ENCODE peak calls at places on chromosomes 4 and X, in ten cellular contexts. D, R, F, X, Z, G, Q, A, C and E are unnamed samples. For H3K4me1, H3K36me3 and H3K27me3, the result is how much of the 10 kb centered on the place peaks cover.

GRCh38 chr4:162839814-162840213 is 326.9 kb downstream of the NAF1 start:
- DNase-seq in F (no peak), A (no peak), Z (no peak), X (no peak), D (no peak), C (no peak), R (no peak), G (no peak), Q (no peak), E (no peak)

GRCh38 chr4:156751486-156751885 is 220.1 kb downstream of the PDGFC start:
- DNase-seq in R (no peak), F (peak), D (no peak), Z (no peak), C (no peak), Q (peak), G (no peak), X (no peak), A (no peak), E (no peak)

GRCh38 chr4:113146876-113147358 is 97.5 kb downstream of the ANK2 start:
- DNase-seq in C (no peak), G (no peak), Z (peak), A (no peak), F (peak), R (no peak), D (no peak), X (no peak), Q (peak), E (no peak)

GRCh38 chr4:142846729-142847606 is 867 bp upstream of the INPP4B start:
- DNase-seq in Z (peak), G (peak), X (peak), C (no peak), Q (peak), F (peak), A (peak), D (peak), R (peak), E (peak)

GRCh38 chrX:97629597-97629985 is 745.9 kb downstream of the RPA4 start:
- DNase-seq in R (no peak), C (no peak), D (no peak), G (no peak), Q (no peak), Z (no peak), X (no peak), A (no peak), F (no peak), E (no peak)

GRCh38 chrX:78886550-78886949 is 58.6 kb upstream of the P2RY10 start:
- DNase-seq in F (peak), Q (peak), Z (no peak), C (no peak), X (no peak), G (no peak), A (no peak), R (no peak), D (no peak), E (no peak)

GRCh38 chr4:101205878-101206277 is 141.4 kb downstream of the PPP3CA start:
- DNase-seq in D (no peak), X (no peak), A (no peak), R (peak), F (peak), Z (no peak), C (no peak), Q (no peak), G (no peak), E (no peak)

GRCh38 chrX:41863343-41864203 is 59.8 kb downstream of the CASK start:
- DNase-seq in Z (no peak), R (no peak), F (no peak), G (no peak), X (no peak), C (no peak), Q (no peak), D (no peak), A (no peak), E (no peak)

GRCh38 chrX:96244955-96245354 is 439.7 kb upstream of the DIAPH2 start:
- DNase-seq in D (no peak), R (no peak), G (no peak), F (no peak), C (no peak), A (no peak), X (no peak), Q (no peak), Z (no peak), E (no peak)

DNA sequence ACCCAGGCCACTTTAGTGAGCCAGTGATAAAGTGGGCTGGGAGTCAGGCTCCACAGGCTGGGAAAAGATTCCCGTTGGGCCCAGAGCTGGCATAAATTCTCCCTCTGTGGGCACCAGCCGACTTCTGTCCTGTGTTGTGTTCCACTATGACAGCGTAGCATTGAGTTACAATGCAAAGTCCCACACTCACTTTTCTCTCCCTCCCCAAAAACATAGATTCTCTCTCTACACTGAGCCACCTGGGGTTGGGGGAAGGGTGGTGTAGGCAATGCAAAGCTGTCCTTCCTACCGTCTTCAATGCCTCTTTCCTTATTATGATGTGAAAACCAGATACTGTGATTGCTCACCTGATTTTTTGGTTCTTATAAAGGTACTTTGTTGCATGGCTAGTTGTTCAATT is 566.2 kb downstream of the RAPGEF2 start:
- DNase-seq in A (no peak), R (no peak), C (no peak), D (no peak), Z (no peak), F (no peak), G (no peak), Q (no peak), X (no peak), E (no peak)
- H3K4me1 ChIP-seq in A (under half), R (under half), C (under half), D (under half), Z (under half), F (under half), G (under half), Q (under half), X (under half), E (under half)

DNA sequence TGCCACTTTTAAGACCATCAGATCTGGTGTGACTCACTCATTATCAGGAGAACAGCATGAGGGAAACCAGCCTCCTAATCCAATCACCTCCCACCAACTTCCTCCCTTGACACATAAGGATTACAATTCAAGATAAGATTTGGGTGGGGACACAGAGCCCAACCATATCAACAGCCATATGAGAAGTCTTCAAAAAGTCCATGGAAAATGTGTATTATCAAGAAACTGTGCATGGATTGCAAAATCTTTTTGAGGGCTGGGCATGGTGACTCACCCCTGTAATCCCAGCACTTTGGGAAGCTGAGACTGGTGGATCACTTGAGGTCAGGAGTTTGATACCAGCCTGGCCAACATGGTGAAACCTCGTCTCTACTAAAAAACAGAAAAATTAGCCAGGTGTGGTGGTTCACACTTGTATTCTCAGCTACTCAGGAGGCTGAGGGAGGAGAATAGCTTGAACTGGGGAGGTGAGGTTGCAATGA is 17.8 kb upstream of the RPL39 start:
- DNase-seq in Z (no peak), F (peak), X (no peak), A (no peak), C (no peak), R (no peak), G (no peak), Q (no peak), D (no peak), E (no peak)
- H3K36me3 ChIP-seq in Z (under half), F (under half), X (under half), A (under half), C (under half), R (under half), G (under half), Q (under half), D (under half), E (under half)

GRCh38 chrX:14095702-14096101 is 66.0 kb upstream of the GEMIN8 start:
- DNase-seq in A (no peak), F (peak), C (no peak), Q (peak), R (peak), G (peak), X (peak), D (peak), Z (peak), E (peak)
- H3K27me3 ChIP-seq in A (under half), F (under half), C (under half), Q (under half), R (under half), G (under half), X (under half), D (under half), Z (under half), E (under half)

DNA sequence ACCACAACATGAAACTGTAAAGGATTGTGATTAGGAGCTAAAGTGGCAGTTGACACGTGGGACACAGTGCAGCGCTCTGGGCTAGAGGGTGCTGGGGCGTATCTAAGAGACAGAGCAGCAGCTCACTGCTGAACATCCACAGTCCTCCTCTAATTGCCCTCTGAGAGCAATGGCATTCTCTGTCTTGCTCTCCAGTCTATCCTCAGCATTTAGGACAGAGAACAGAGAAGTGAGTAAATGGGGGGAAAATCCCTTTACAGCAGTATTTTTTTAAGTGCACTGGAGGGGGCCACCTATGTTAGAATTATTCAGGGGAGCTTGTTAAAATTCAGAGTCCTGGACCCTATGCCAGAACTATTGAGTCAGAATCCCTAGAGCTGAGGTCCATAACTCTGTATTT is 4.2 kb upstream of the TMEM154 start:
- DNase-seq in F (no peak), D (no peak), C (no peak), G (no peak), Z (no peak), X (no peak), Q (no peak), R (no peak), A (peak), E (no peak)
- H3K4me1 ChIP-seq in F (under half), D (under half), C (under half), G (under half), Z (under half), X (under half), Q (under half), R (under half), A (under half), E (under half)